ENCODE peak calls at places on chromosome 21, in seven cellular contexts. B, Q, Z, E, H, G and L are unnamed samples. For H3K4me1, H3K36me3 and H3K27me3, the result is how much of the 10 kb centered on the place peaks cover.

GRCh38 chr21:44281801-44282200 is 3.9 kb upstream of the AIRE start:
- DNase-seq in B (no peak), Q (no peak), Z (no peak), E (no peak), H (no peak), G (no peak), L (no peak)

GRCh38 chr21:31336739-31337040 is 7.4 kb downstream of the TIAM1 start:
- DNase-seq in B (no peak), Q (no peak), Z (no peak), E (no peak), H (no peak), G (no peak), L (no peak)

GRCh38 chr21:44748621-44749020 is 37.2 kb upstream of the TSPEAR start:
- DNase-seq in B (no peak), Q (no peak), Z (no peak), E (no peak), H (no peak), G (no peak), L (no peak)

GRCh38 chr21:40404319-40404906 is 442.5 kb downstream of the DSCAM start:
- DNase-seq in B (peak), Q (no peak), Z (no peak), E (peak), H (no peak), G (no peak), L (no peak)

GRCh38 chr21:45528981-45529784 is 13.1 kb downstream of the SLC19A1 start:
- DNase-seq in B (peak), Q (peak), Z (no peak), E (no peak), H (no peak), G (no peak), L (no peak)

GRCh38 chr21:21174676-21175075 is 176.5 kb downstream of the NCAM2 start:
- DNase-seq in B (no peak), Q (no peak), Z (no peak), E (no peak), H (no peak), G (no peak), L (no peak)

GRCh38 chr21:16071082-16071481 is 341.3 kb downstream of the USP25 start:
- DNase-seq in B (no peak), Q (no peak), Z (no peak), E (peak), H (no peak), G (no peak), L (no peak)

GRCh38 chr21:21101911-21102310 is 103.7 kb downstream of the NCAM2 start:
- DNase-seq in B (no peak), Q (no peak), Z (no peak), E (peak), H (no peak), G (no peak), L (no peak)

GRCh38 chr21:45220106-45220505 is 67.6 kb downstream of the POFUT2 start:
- DNase-seq in B (no peak), Q (no peak), Z (no peak), E (no peak), H (no peak), G (peak), L (no peak)

GRCh38 chr21:40120944-40121575 is 253.8 kb downstream of the PCP4 start:
- DNase-seq in B (no peak), Q (no peak), Z (no peak), E (peak), H (no peak), G (no peak), L (no peak)

GRCh38 chr21:9758888-9759287 is 762.5 kb upstream of the TPTE start:
- DNase-seq in B (no peak), Q (no peak), Z (no peak), E (no peak), H (no peak), G (no peak), L (no peak)

DNA sequence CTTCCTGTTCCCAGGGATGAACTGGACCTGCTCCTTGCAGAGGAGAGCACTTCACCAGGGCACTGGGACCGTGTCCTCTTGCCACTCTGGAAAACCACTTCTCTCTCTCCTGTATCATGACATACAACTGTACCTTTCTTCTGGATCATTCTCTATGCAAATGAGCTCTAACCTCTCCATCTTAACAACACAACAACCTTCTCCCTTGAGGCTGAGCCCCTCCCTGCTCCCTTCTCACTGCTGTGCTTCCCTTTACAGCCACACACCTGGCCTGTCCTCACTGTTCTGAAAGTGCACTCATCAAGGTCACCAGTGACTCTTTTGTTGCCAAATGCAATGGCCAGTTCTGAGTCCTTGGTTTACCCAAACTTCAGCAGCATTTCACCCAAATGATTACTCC is 54.5 kb upstream of the MRPS6 start:
- DNase-seq in B (no peak), Q (no peak), Z (no peak), E (no peak), H (no peak), G (no peak), L (no peak)
- H3K4me1 ChIP-seq in B (under half), Q (under half), Z (under half), E (under half), H (under half), G (under half), L (under half)

GRCh38 chr21:28944296-28944695 is 48.4 kb downstream of the LTN1 start:
- DNase-seq in B (no peak), Q (no peak), Z (no peak), E (peak), H (no peak), G (no peak), L (no peak)
- H3K36me3 ChIP-seq in B (half or more), Q (under half), Z (half or more), E (under half), H (under half), G (under half), L (under half)

GRCh38 chr21:36543924-36544323 is 64.0 kb upstream of the CLDN14 start:
- DNase-seq in B (no peak), Q (no peak), Z (no peak), E (no peak), H (no peak), G (no peak), L (no peak)
- H3K27me3 ChIP-seq in B (half or more), Q (half or more), Z (under half), E (under half), H (under half), G (under half), L (under half)

DNA sequence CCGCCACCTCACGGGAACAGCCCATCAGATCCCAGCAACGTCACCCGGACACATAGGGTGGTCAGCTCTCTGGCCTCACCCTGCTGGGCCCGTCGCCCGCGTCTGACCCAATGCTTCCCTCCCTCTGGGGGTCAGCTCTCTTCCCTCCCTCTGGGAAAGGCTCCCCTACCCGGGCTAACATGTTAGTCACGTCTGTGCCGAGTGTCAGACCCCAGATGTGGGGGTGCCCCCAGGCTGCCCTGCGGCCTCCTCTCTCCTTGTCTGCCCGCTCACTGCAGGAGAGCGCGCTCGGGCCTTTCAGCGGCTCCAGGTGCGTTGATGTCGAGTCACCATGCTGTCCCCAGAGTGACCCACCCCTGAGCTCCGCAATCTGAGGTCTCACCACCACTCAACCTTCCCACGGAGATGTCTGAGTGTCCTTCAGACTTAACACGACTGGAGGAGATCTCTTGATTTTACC is 34.3 kb downstream of the SLC37A1 start:
- DNase-seq in B (peak), Q (no peak), Z (no peak), E (no peak), H (no peak), G (no peak), L (no peak)
- H3K4me1 ChIP-seq in B (under half), Q (under half), Z (under half), E (under half), H (under half), G (under half), L (under half)

DNA sequence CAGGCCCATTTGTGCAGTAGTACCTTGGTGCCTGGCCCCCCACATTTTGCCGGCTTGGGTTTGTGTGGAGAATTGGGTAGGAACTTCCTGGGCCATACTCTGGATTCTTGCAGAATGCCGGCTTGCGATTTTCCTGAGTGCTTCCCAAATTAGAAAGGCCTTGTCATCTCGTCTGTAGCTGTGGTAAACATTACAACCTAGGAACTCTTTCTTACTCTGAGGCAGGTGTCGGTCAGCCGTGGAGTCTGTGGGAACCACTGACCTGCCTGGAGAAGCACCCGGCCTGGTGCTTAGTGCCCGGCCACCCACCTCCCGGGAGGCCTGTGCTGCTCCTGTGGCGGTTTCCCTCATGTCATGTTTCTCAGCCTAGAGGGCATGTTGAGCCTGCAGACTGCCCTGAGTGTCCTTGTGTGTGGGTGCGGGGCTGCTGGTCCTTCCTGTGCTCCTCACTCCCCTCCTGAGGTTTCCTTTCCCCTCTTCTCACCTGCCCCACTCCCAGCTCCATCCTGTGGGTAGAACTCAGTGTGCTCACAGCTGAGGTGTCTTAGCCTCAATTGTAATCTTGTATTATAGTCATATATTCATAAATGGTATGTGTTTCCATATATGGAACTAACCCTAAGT is 64.7 kb downstream of the S100B start:
- DNase-seq in B (no peak), Q (no peak), Z (no peak), E (no peak), H (no peak), G (no peak), L (no peak)
- H3K36me3 ChIP-seq in B (half or more), Q (under half), Z (half or more), E (under half), H (under half), G (under half), L (under half)

DNA sequence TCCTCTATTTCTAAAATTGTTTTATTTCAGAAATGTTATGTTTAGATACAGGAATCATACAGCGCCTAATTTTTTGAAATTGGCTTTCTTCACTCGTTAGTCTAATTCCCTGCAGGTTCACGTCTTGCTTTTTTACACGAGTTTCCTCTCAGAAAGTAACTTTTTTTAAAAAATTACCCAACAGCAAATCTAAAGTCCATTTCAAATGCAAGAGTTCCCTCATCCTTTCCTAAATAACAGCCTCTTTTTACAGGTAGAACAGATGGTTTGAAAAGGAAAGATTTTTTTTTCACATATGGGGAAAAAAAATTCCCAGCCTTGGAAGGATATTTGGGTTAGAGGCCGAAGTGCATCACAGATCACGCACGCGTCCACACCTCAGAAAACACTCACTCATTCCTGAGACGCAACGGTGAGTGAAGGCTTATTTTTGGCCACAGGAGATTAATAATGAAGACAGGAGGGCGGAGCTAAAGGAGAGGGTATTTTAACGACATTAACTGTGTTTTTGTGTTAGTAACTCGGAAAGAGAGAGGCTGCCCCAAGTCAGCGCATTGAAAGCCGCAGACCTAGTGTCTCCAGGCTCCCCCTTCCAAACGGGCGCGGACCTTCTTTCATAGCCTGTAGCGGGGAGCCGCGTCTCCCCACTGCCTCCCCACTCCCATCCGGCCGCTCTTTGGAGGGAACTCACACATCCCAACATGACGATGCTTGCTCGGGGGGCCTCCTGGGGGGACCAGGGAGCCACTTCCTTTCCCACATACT is 936 bp upstream of the RIPK4 start:
- DNase-seq in B (no peak), Q (no peak), Z (no peak), E (peak), H (no peak), G (peak), L (no peak)
- H3K27me3 ChIP-seq in B (half or more), Q (half or more), Z (under half), E (half or more), H (under half), G (under half), L (under half)

GRCh38 chr21:35504277-35504676 is 455.2 kb upstream of the RUNX1 start:
- DNase-seq in B (no peak), Q (no peak), Z (no peak), E (peak), H (no peak), G (no peak), L (no peak)
- H3K4me1 ChIP-seq in B (under half), Q (under half), Z (under half), E (under half), H (under half), G (under half), L (under half)

DNA sequence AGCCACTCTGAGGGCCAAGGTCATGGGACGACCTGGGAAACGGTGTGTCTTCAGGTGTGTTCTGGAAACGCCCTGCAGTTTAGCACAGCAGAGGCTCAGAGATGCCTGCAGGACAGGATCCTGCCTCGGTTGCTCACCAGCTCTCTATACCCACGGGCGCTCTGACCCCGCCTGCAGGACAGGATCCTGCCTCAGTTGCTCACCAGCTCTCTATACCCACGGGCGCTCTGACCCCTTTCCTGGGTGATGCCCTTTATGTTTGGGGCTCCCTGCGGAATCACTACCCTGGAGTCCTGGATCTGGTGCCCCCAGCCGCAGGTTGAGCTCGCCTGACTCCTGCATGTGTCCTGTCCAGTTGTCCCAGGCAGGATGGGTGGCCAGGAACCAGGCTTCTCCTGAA is 32.5 kb downstream of the TFF3 start:
- DNase-seq in B (no peak), Q (no peak), Z (no peak), E (no peak), H (no peak), G (no peak), L (no peak)
- H3K36me3 ChIP-seq in B (half or more), Q (under half), Z (half or more), E (under half), H (under half), G (under half), L (under half)

GRCh38 chr21:37993071-37993470 is 76.8 kb upstream of the KCNJ6 start:
- DNase-seq in B (no peak), Q (no peak), Z (no peak), E (no peak), H (no peak), G (no peak), L (no peak)
- H3K27me3 ChIP-seq in B (under half), Q (half or more), Z (under half), E (under half), H (under half), G (under half), L (under half)

GRCh38 chr21:38468989-38469388 is 29.3 kb downstream of the ERG start:
- DNase-seq in B (no peak), Q (no peak), Z (no peak), E (no peak), H (no peak), G (peak), L (no peak)
- H3K4me1 ChIP-seq in B (half or more), Q (under half), Z (under half), E (under half), H (under half), G (under half), L (under half)